ENCODE peak calls at places on chromosomes 12 and 14, in nine cellular contexts. One of them, this sample, is unnamed.

GRCh38 chr12:100823988-100824387 is 29.4 kb downstream of the ANO4 start:
- DNase-seq in HFF-Myc: no peak
- DNase-seq in GM23338: no peak
- DNase-seq in pancreas: no peak
- DNase-seq in psoas muscle: no peak
- DNase-seq in GM12865: no peak
- DNase-seq in astrocyte of the spinal cord: peak
- DNase-seq in left ventricle myocardium inferior: no peak
- DNase-seq in IMR-90: peak
- DNase-seq in this sample: peak

GRCh38 chr12:52139579-52140062 is 52.2 kb downstream of the KRT80 start:
- DNase-seq in pancreas: peak
- DNase-seq in HFF-Myc: no peak
- DNase-seq in GM23338: peak
- DNase-seq in astrocyte of the spinal cord: no peak
- DNase-seq in IMR-90: peak
- DNase-seq in GM12865: no peak
- DNase-seq in left ventricle myocardium inferior: no peak
- DNase-seq in psoas muscle: no peak
- DNase-seq in this sample: peak

GRCh38 chr12:122878780-122879612 is 16.9 kb downstream of the VPS37B start:
- DNase-seq in IMR-90: no peak
- DNase-seq in pancreas: no peak
- DNase-seq in GM23338: no peak
- DNase-seq in astrocyte of the spinal cord: no peak
- DNase-seq in left ventricle myocardium inferior: no peak
- DNase-seq in HFF-Myc: no peak
- DNase-seq in psoas muscle: no peak
- DNase-seq in GM12865: no peak
- DNase-seq in this sample: no peak

GRCh38 chr14:75274899-75275569 is 3.6 kb upstream of the FOS start:
- DNase-seq in psoas muscle: no peak
- DNase-seq in GM12865: peak
- DNase-seq in HFF-Myc: no peak
- DNase-seq in left ventricle myocardium inferior: peak
- DNase-seq in pancreas: no peak
- DNase-seq in astrocyte of the spinal cord: peak
- DNase-seq in IMR-90: peak
- DNase-seq in GM23338: no peak
- DNase-seq in this sample: no peak

GRCh38 chr12:26647091-26647490 is 185.9 kb downstream of the ITPR2 start:
- DNase-seq in GM23338: no peak
- DNase-seq in left ventricle myocardium inferior: no peak
- DNase-seq in pancreas: no peak
- DNase-seq in psoas muscle: no peak
- DNase-seq in IMR-90: peak
- DNase-seq in astrocyte of the spinal cord: peak
- DNase-seq in GM12865: no peak
- DNase-seq in HFF-Myc: no peak
- DNase-seq in this sample: no peak

GRCh38 chr12:115794659-115795081 is 482.8 kb downstream of the MED13L start:
- DNase-seq in HFF-Myc: no peak
- DNase-seq in psoas muscle: no peak
- DNase-seq in GM23338: peak
- DNase-seq in IMR-90: no peak
- DNase-seq in GM12865: no peak
- DNase-seq in left ventricle myocardium inferior: no peak
- DNase-seq in pancreas: no peak
- DNase-seq in astrocyte of the spinal cord: no peak
- DNase-seq in this sample: no peak

GRCh38 chr12:33994857-33995808 is 27.2 kb upstream of the ALG10 start:
- DNase-seq in IMR-90: no peak
- DNase-seq in astrocyte of the spinal cord: no peak
- DNase-seq in HFF-Myc: no peak
- DNase-seq in GM23338: no peak
- DNase-seq in psoas muscle: no peak
- DNase-seq in left ventricle myocardium inferior: no peak
- DNase-seq in GM12865: no peak
- DNase-seq in pancreas: no peak
- DNase-seq in this sample: peak

GRCh38 chr12:23662966-23663365 is 286.5 kb downstream of the SOX5 start:
- DNase-seq in pancreas: no peak
- DNase-seq in GM23338: no peak
- DNase-seq in psoas muscle: no peak
- DNase-seq in HFF-Myc: no peak
- DNase-seq in IMR-90: no peak
- DNase-seq in left ventricle myocardium inferior: no peak
- DNase-seq in GM12865: no peak
- DNase-seq in astrocyte of the spinal cord: no peak
- DNase-seq in this sample: no peak

GRCh38 chr12:96365604-96366230 is 34.5 kb downstream of the CDK17 start:
- DNase-seq in GM12865: no peak
- DNase-seq in left ventricle myocardium inferior: no peak
- DNase-seq in GM23338: no peak
- DNase-seq in astrocyte of the spinal cord: no peak
- DNase-seq in pancreas: no peak
- DNase-seq in psoas muscle: no peak
- DNase-seq in IMR-90: no peak
- DNase-seq in HFF-Myc: no peak
- DNase-seq in this sample: no peak

GRCh38 chr12:30631710-30632109 is 64.0 kb downstream of the IPO8 start:
- DNase-seq in GM12865: no peak
- DNase-seq in psoas muscle: no peak
- DNase-seq in astrocyte of the spinal cord: no peak
- DNase-seq in HFF-Myc: no peak
- DNase-seq in pancreas: no peak
- DNase-seq in left ventricle myocardium inferior: peak
- DNase-seq in GM23338: no peak
- DNase-seq in IMR-90: no peak
- DNase-seq in this sample: no peak

GRCh38 chr12:45350861-45351260 is 135.0 kb downstream of the ANO6 start:
- DNase-seq in GM12865: no peak
- DNase-seq in IMR-90: no peak
- DNase-seq in left ventricle myocardium inferior: no peak
- DNase-seq in HFF-Myc: no peak
- DNase-seq in astrocyte of the spinal cord: no peak
- DNase-seq in pancreas: no peak
- DNase-seq in GM23338: no peak
- DNase-seq in psoas muscle: no peak
- DNase-seq in this sample: peak

GRCh38 chr14:45085004-45085403 is 1.1 kb downstream of the PRPF39 start:
- DNase-seq in HFF-Myc: no peak
- DNase-seq in IMR-90: peak
- DNase-seq in left ventricle myocardium inferior: no peak
- DNase-seq in astrocyte of the spinal cord: peak
- DNase-seq in GM12865: peak
- DNase-seq in psoas muscle: no peak
- DNase-seq in pancreas: no peak
- DNase-seq in GM23338: no peak
- DNase-seq in this sample: no peak

GRCh38 chr12:83866477-83866876 is 1046.1 kb downstream of the SLC6A15 start:
- DNase-seq in GM12865: no peak
- DNase-seq in pancreas: no peak
- DNase-seq in IMR-90: no peak
- DNase-seq in psoas muscle: no peak
- DNase-seq in GM23338: no peak
- DNase-seq in astrocyte of the spinal cord: no peak
- DNase-seq in left ventricle myocardium inferior: no peak
- DNase-seq in HFF-Myc: no peak
- DNase-seq in this sample: no peak

GRCh38 chr12:14841761-14842160 is 1.6 kb downstream of the ART4 start:
- DNase-seq in HFF-Myc: no peak
- DNase-seq in left ventricle myocardium inferior: peak
- DNase-seq in astrocyte of the spinal cord: peak
- DNase-seq in GM23338: peak
- DNase-seq in psoas muscle: peak
- DNase-seq in pancreas: peak
- DNase-seq in IMR-90: peak
- DNase-seq in GM12865: no peak
- DNase-seq in this sample: peak

GRCh38 chr14:36604757-36605505 is 22.5 kb upstream of the NKX2-8 start:
- DNase-seq in GM23338: peak
- DNase-seq in GM12865: peak
- DNase-seq in psoas muscle: no peak
- DNase-seq in astrocyte of the spinal cord: peak
- DNase-seq in pancreas: peak
- DNase-seq in HFF-Myc: peak
- DNase-seq in IMR-90: peak
- DNase-seq in left ventricle myocardium inferior: no peak
- DNase-seq in this sample: peak

GRCh38 chr12:121861549-121862254 is 3.0 kb upstream of the HPD start:
- DNase-seq in astrocyte of the spinal cord: peak
- DNase-seq in psoas muscle: no peak
- DNase-seq in pancreas: no peak
- DNase-seq in HFF-Myc: no peak
- DNase-seq in GM12865: no peak
- DNase-seq in left ventricle myocardium inferior: no peak
- DNase-seq in IMR-90: peak
- DNase-seq in GM23338: peak
- DNase-seq in this sample: peak

GRCh38 chr12:14289596-14289995 is 75.9 kb upstream of the ATF7IP start:
- DNase-seq in IMR-90: no peak
- DNase-seq in left ventricle myocardium inferior: no peak
- DNase-seq in HFF-Myc: no peak
- DNase-seq in psoas muscle: no peak
- DNase-seq in pancreas: no peak
- DNase-seq in GM12865: no peak
- DNase-seq in astrocyte of the spinal cord: no peak
- DNase-seq in GM23338: no peak
- DNase-seq in this sample: no peak

GRCh38 chr12:6211421-6211869 is 11.2 kb downstream of the CD9 start:
- DNase-seq in psoas muscle: no peak
- DNase-seq in left ventricle myocardium inferior: no peak
- DNase-seq in IMR-90: peak
- DNase-seq in GM23338: no peak
- DNase-seq in GM12865: no peak
- DNase-seq in HFF-Myc: peak
- DNase-seq in pancreas: no peak
- DNase-seq in astrocyte of the spinal cord: peak
- DNase-seq in this sample: peak
- H3K4me3 ChIP-seq in psoas muscle: no peak
- H3K4me3 ChIP-seq in left ventricle myocardium inferior: no peak
- H3K4me3 ChIP-seq in IMR-90: no peak
- H3K4me3 ChIP-seq in GM23338: no peak
- H3K4me3 ChIP-seq in GM12865: no peak
- H3K4me3 ChIP-seq in HFF-Myc: no peak
- H3K4me3 ChIP-seq in pancreas: no peak
- H3K4me3 ChIP-seq in astrocyte of the spinal cord: no peak
- H3K4me3 ChIP-seq in this sample: no peak

GRCh38 chr14:46245281-46245680 is 406.3 kb downstream of the RPL10L start:
- DNase-seq in HFF-Myc: no peak
- DNase-seq in IMR-90: no peak
- DNase-seq in pancreas: no peak
- DNase-seq in GM12865: no peak
- DNase-seq in left ventricle myocardium inferior: no peak
- DNase-seq in psoas muscle: no peak
- DNase-seq in GM23338: no peak
- DNase-seq in astrocyte of the spinal cord: no peak
- DNase-seq in this sample: no peak

DNA sequence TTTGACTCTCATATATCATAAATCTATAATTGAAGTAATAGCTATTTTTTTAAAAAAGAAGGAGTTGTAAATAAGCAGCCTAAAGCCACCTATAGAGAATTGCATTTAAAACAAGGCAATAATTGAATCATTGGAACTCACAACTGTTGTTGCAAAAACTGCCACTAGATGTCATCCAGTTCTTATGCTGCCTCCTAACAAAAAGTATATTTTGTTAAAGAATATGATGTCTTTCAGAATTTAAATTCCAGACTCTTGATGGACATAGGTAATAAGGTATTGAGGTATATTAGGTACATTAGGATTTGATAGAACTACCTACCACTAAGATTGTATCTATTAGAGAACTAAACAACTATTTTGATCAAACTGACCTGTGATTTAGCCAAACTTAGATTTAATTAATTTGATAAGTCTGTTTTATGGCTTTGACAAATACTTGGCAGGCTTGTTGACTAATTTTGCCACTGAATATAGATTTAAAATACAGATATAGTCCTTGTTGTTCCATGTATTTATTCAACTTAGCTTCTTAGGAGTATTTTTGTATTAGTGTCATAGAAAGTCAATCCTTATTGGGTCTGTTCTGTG is 401.4 kb downstream of the RPL10L start:
- DNase-seq in left ventricle myocardium inferior: no peak
- DNase-seq in psoas muscle: no peak
- DNase-seq in IMR-90: no peak
- DNase-seq in HFF-Myc: peak
- DNase-seq in astrocyte of the spinal cord: peak
- DNase-seq in GM12865: peak
- DNase-seq in pancreas: no peak
- DNase-seq in GM23338: peak
- DNase-seq in this sample: peak
- TF ChIP-seq CTCF in left ventricle myocardium inferior: peak
- TF ChIP-seq CTCF in psoas muscle: peak
- TF ChIP-seq CTCF in IMR-90: peak
- TF ChIP-seq CTCF in HFF-Myc: peak
- TF ChIP-seq CTCF in astrocyte of the spinal cord: peak
- TF ChIP-seq CTCF in GM12865: peak
- TF ChIP-seq CTCF in pancreas: peak
- TF ChIP-seq CTCF in GM23338: peak
- TF ChIP-seq CTCF in this sample: peak

GRCh38 chr14:106845286-106846087 is 1319.1 kb downstream of the TMEM121 start:
- DNase-seq in IMR-90: no peak
- DNase-seq in pancreas: peak
- DNase-seq in psoas muscle: no peak
- DNase-seq in astrocyte of the spinal cord: no peak
- DNase-seq in HFF-Myc: no peak
- DNase-seq in GM23338: no peak
- DNase-seq in GM12865: peak
- DNase-seq in left ventricle myocardium inferior: no peak
- DNase-seq in this sample: no peak
- H3K4me3 ChIP-seq in IMR-90: no peak
- H3K4me3 ChIP-seq in pancreas: peak
- H3K4me3 ChIP-seq in psoas muscle: peak
- H3K4me3 ChIP-seq in astrocyte of the spinal cord: no peak
- H3K4me3 ChIP-seq in HFF-Myc: no peak
- H3K4me3 ChIP-seq in GM23338: no peak
- H3K4me3 ChIP-seq in GM12865: peak
- H3K4me3 ChIP-seq in left ventricle myocardium inferior: peak
- H3K4me3 ChIP-seq in this sample: no peak

DNA sequence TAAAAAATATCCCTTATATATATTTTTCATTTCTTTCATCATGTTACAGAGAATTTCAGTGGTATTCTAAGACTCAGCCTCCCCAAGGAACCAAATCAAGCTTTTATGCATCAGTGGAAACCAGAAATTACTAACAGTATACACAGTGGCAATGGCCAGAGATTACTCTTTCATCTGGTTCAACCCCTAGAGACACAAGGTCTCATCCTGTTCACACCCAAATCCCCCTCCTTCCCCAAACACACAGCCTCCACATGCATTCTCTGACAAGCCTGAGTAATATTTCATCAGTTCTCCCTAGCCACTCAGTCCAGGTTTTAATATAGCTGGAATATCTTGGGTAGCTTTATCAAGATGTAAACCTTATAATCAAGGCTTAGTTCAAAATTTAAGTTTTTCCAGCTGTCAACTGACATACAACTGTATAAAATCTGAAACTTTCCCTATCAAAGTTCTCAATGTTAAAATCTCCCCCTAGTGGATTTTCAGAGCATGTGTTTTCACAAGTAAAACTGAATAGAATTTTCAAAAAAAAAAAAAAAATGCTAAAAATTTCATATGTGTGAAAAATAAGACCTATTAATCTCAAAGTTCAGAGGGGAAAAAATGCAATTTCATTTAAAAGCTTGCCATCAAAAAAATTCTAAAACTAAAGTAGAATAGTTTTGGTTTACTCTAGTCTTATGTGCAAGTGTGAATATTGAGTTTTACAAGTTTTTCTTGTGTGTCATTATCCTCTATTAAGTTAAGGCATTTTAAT is 10.5 kb upstream of the SSTR1 start:
- DNase-seq in HFF-Myc: no peak
- DNase-seq in IMR-90: peak
- DNase-seq in pancreas: no peak
- DNase-seq in GM23338: peak
- DNase-seq in GM12865: no peak
- DNase-seq in psoas muscle: no peak
- DNase-seq in astrocyte of the spinal cord: peak
- DNase-seq in left ventricle myocardium inferior: no peak
- DNase-seq in this sample: no peak
- TF ChIP-seq CTCF in HFF-Myc: peak
- TF ChIP-seq CTCF in IMR-90: peak
- TF ChIP-seq CTCF in pancreas: peak
- TF ChIP-seq CTCF in GM23338: peak
- TF ChIP-seq CTCF in GM12865: no peak
- TF ChIP-seq CTCF in psoas muscle: peak
- TF ChIP-seq CTCF in astrocyte of the spinal cord: peak
- TF ChIP-seq CTCF in left ventricle myocardium inferior: peak
- TF ChIP-seq CTCF in this sample: peak